ENCODE peak calls at places on chromosomes 11 and 22, in four cellular contexts. F is H9, O is IMR-90, G is neuronal stem cell. P is an unnamed sample.

GRCh38 chr11:115179647-115180046 is 324.6 kb downstream of the CADM1 start:
- DNase-seq in O (no peak), F (no peak), G (no peak), P (no peak)

GRCh38 chr11:46554205-46555162 is 39.3 kb downstream of the AMBRA1 start:
- DNase-seq in O (peak), G (no peak), F (no peak), P (peak)

GRCh38 chr11:44361883-44362282 is 51.9 kb upstream of the ALX4 start:
- DNase-seq in F (no peak), O (no peak), G (no peak), P (no peak)

GRCh38 chr11:63719987-63720386 is 38.7 kb downstream of the RTN3 start:
- DNase-seq in F (no peak), O (peak), G (no peak), P (peak)

GRCh38 chr11:45089251-45089650 is 57.2 kb upstream of the PRDM11 start:
- DNase-seq in G (no peak), O (peak), F (no peak), P (peak)

GRCh38 chr11:61111786-61112517 is 9.7 kb downstream of the CD5 start:
- DNase-seq in F (no peak), G (no peak), O (no peak), P (no peak)

GRCh38 chr22:35746946-35747703 is 29.5 kb downstream of the APOL5 start:
- DNase-seq in G (no peak), O (peak), F (no peak), P (no peak)

GRCh38 chr11:117597083-117597482 is 199.9 kb downstream of the DSCAML1 start:
- DNase-seq in F (peak), O (peak), G (peak), P (peak)

GRCh38 chr11:70054020-70054419 is 24.1 kb upstream of the ANO1 start:
- DNase-seq in G (no peak), O (no peak), F (peak), P (no peak)

GRCh38 chr22:40668611-40669390 is 10.5 kb upstream of the MCHR1 start:
- DNase-seq in O (peak), F (no peak), G (no peak), P (peak)

GRCh38 chr22:36510966-36511881 is 4.4 kb upstream of the FOXRED2 start:
- DNase-seq in G (no peak), F (peak), O (peak), P (peak)

GRCh38 chr11:27456140-27456801 is 16.3 kb downstream of the LGR4 start:
- DNase-seq in G (no peak), F (no peak), O (peak), P (no peak)

GRCh38 chr22:24201681-24202590 is 20.6 kb downstream of the SUSD2 start:
- DNase-seq in O (peak), F (no peak), G (no peak), P (peak)

GRCh38 chr11:118045191-118045590 is 31.7 kb upstream of the TMPRSS4 start:
- DNase-seq in O (no peak), F (no peak), G (no peak), P (no peak)

GRCh38 chr11:120608061-120608460 is 96.5 kb downstream of the GRIK4 start:
- DNase-seq in F (no peak), O (no peak), G (no peak), P (no peak)

GRCh38 chr22:44383652-44384562 is 71.2 kb upstream of the SHISAL1 start:
- DNase-seq in F (no peak), G (no peak), O (no peak), P (no peak)

GRCh38 chr11:6962673-6963072 is 36.4 kb downstream of the ZNF215 start:
- DNase-seq in G (no peak), O (no peak), F (no peak), P (no peak)

GRCh38 chr11:35138606-35138948 is 394 bp upstream of the CD44 start:
- DNase-seq in F (peak), G (no peak), O (no peak), P (no peak)

GRCh38 chr11:71131861-71132260 is 120.5 kb downstream of the SHANK2 start:
- DNase-seq in O (no peak), G (peak), F (peak), P (no peak)

GRCh38 chr22:19577422-19577966 is 53.3 kb upstream of the CLDN5 start:
- DNase-seq in O (no peak), F (no peak), G (no peak), P (no peak)

GRCh38 chr11:66747480-66747879 is 18.5 kb upstream of the SPTBN2 start:
- DNase-seq in G (no peak), O (no peak), F (no peak), P (no peak)

GRCh38 chr11:102516179-102516578 is 14.4 kb downstream of the MMP7 start:
- DNase-seq in O (no peak), G (no peak), F (no peak), P (no peak)

GRCh38 chr11:128341767-128342318 is 245.5 kb downstream of the ETS1 start:
- DNase-seq in O (no peak), F (no peak), G (no peak), P (no peak)

GRCh38 chr11:76166314-76166713 is 40.0 kb downstream of the WNT11 start:
- DNase-seq in O (no peak), F (no peak), G (no peak), P (no peak)

GRCh38 chr11:59615132-59615636 is 390 bp downstream of the OSBP start:
- DNase-seq in F (peak), G (no peak), O (no peak), P (peak)

GRCh38 chr11:94866231-94866827 is 98.2 kb downstream of the AMOTL1 start:
- DNase-seq in F (no peak), O (no peak), G (peak), P (no peak)
- H2BK5ac ChIP-seq in F (no peak), O (no peak), G (no peak), P (no peak)

GRCh38 chr11:12857572-12857971 is 151.5 kb upstream of the RASSF10 start:
- DNase-seq in O (no peak), F (no peak), G (no peak), P (peak)

GRCh38 chr11:12853652-12854296 is 155.3 kb upstream of the RASSF10 start:
- DNase-seq in G (no peak), F (no peak), O (peak), P (no peak)

GRCh38 chr11:12854829-12855228 is 154.3 kb upstream of the RASSF10 start:
- DNase-seq in F (no peak), O (no peak), G (no peak), P (no peak)

GRCh38 chr11:12854297-12854661 is 154.8 kb upstream of the RASSF10 start:
- DNase-seq in G (no peak), F (no peak), O (no peak), P (no peak)

GRCh38 chr11:12856338-12856737 is 152.8 kb upstream of the RASSF10 start:
- DNase-seq in F (no peak), G (no peak), O (no peak), P (no peak)
- H2BK5ac ChIP-seq in F (no peak), G (no peak), O (no peak), P (no peak)

GRCh38 chr22:42918500-42918899 is 61.4 kb upstream of the ARFGAP3 start:
- DNase-seq in O (no peak), F (no peak), G (no peak), P (no peak)
- H2BK5ac ChIP-seq in O (no peak), F (no peak), G (no peak), P (no peak)

GRCh38 chr22:49551446-49551845 is 276.2 kb downstream of the BRD1 start:
- DNase-seq in F (no peak), O (no peak), G (no peak), P (no peak)

GRCh38 chr22:49548356-49549202 is 279.1 kb downstream of the BRD1 start:
- DNase-seq in F (peak), O (no peak), G (no peak), P (no peak)

GRCh38 chr22:49550766-49551362 is 276.8 kb downstream of the BRD1 start:
- DNase-seq in F (no peak), O (no peak), G (no peak), P (no peak)

GRCh38 chr22:49549256-49549655 is 278.4 kb downstream of the BRD1 start:
- DNase-seq in F (no peak), G (no peak), O (no peak), P (no peak)

GRCh38 chr22:49549851-49550430 is 277.7 kb downstream of the BRD1 start:
- DNase-seq in O (no peak), F (no peak), G (no peak), P (no peak)
- H2BK5ac ChIP-seq in O (no peak), F (no peak), G (peak), P (no peak)

GRCh38 chr22:38523479-38523878 is 17.4 kb upstream of the DDX17 start:
- DNase-seq in O (no peak), F (no peak), G (no peak), P (no peak)

GRCh38 chr22:38513063-38513462 is 7.0 kb upstream of the DDX17 start:
- DNase-seq in F (peak), O (no peak), G (no peak), P (no peak)

GRCh38 chr22:38524434-38524833 is 18.3 kb upstream of the DDX17 start:
- DNase-seq in O (no peak), F (no peak), G (no peak), P (no peak)

GRCh38 chr22:38519453-38520250 is 13.5 kb upstream of the DDX17 start:
- DNase-seq in O (no peak), G (no peak), F (no peak), P (no peak)

GRCh38 chr22:38518620-38519019 is 12.5 kb upstream of the DDX17 start:
- DNase-seq in O (no peak), F (no peak), G (no peak), P (no peak)
- H2BK5ac ChIP-seq in O (no peak), F (no peak), G (no peak), P (no peak)

GRCh38 chr11:131246589-131247164 is 123.7 kb upstream of the NTM start:
- DNase-seq in F (peak), O (no peak), G (peak), P (peak)
- H2BK5ac ChIP-seq in F (no peak), O (no peak), G (no peak), P (no peak)

GRCh38 chr22:30238136-30238535 is 8.4 kb downstream of the LIF start:
- DNase-seq in G (no peak), O (no peak), F (no peak), P (no peak)

GRCh38 chr22:30233582-30233981 is 13.0 kb downstream of the LIF start:
- DNase-seq in F (no peak), O (no peak), G (no peak), P (no peak)

GRCh38 chr22:30236875-30237274 is 9.7 kb downstream of the LIF start:
- DNase-seq in O (no peak), G (no peak), F (no peak), P (no peak)

GRCh38 chr22:30234786-30235470 is 11.6 kb downstream of the LIF start:
- DNase-seq in G (no peak), F (no peak), O (peak), P (no peak)

DNA sequence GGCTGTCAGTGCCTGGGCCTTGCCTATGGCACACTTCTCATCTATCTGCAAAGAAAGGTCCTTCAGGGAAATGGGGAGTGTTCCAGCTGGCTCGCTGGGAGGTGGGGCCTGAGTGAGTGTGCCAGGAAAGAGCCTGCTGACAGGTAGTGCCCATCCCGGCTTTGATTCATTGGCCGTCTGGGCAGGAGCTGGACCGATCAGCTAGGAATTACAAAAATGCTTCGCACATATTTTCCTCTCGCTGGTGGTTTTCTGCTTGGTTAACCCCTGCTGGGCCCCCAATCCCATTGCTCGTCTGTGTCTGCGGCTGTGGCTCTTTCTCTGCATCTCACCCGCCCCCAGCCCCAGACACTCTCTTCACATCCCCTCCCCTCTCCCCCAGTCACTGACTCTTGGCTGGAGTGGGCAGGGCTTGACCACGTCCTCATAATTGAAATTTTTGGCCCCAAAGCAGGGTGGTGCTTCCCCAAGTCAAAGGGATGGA is 10.8 kb downstream of the LIF start:
- DNase-seq in G (no peak), O (peak), F (no peak), P (no peak)
- H2BK5ac ChIP-seq in G (no peak), O (peak), F (no peak), P (peak)

DNA sequence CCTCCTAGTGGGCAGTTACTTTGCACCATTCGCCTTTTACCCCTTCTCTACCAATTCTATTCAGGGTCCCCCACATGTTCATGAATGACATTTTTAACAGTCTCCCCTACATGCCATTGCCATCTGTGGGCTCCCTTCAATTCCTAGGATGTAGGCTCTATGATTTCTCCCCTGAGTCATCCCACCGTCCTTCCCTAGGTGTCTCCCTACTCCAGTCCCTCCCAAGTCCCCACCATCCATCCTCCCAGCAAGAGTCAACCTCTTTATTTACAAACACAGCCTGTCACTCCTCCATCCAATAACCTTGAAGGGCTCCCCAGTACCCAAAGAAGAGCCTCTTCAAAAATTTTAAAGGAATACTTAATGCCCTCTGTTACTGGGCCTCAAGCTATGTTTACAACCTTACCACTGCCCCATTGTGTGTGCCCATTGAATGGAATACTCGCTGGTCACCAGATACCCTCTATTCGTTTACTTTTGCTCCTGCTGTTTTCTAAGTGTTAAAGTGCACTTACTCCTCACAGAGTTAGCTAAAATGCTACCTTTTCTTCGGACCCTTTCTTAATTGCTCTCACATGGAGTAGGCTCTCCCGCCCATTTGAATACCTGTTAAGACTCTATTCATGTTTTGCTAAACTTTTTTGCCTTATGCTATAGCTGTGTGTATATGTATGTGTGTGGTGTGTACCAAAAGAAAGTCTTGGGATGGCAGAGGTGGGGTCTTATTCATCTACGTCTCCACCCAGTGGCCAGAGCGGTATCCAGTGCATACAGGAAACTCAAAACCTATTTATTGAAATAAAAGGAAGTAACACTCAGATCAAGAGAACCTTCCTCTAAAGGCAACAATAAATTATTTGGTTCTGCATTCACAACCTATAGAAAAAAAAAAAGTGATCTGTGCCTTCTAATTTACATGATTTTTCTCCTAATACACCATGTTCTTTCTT is 235.8 kb upstream of the CCDC90B start:
- DNase-seq in O (peak), F (peak), G (no peak), P (no peak)
- H2BK5ac ChIP-seq in O (no peak), F (no peak), G (no peak), P (no peak)

GRCh38 chr11:74138021-74138420 is 32.8 kb downstream of the C2CD3 start:
- DNase-seq in F (no peak), G (no peak), O (peak), P (no peak)
- H2BK5ac ChIP-seq in F (no peak), G (no peak), O (peak), P (no peak)